ENCODE peak calls at places on chromosomes 11 and 22, in nine cellular contexts. M is PC-3; G is CD4-positive, alpha-beta memory T cell; E is H7; W is CD8-positive, alpha-beta T cell; K is DND-41; O is GM23338; L is effector memory CD4-positive, alpha-beta T cell; S is CD8-positive, alpha-beta memory T cell. R is an unnamed sample.
A peak's percentile ranks its signal among the peaks of the same experiment; 100 is the strongest.

GRCh38 chr11:68398870-68399865 is 61.4 kb upstream of the PPP6R3 start:
- DNase-seq in M (no peak), L (no peak), O (no peak), W (no peak), E (peak; percentile 39), S (no peak), K (no peak), G (no peak), R (no peak)

GRCh38 chr11:6925636-6926207 is 504 bp upstream of the ZNF215 start:
- DNase-seq in K (no peak), M (peak; percentile 34), L (no peak), S (no peak), E (peak; percentile 23), W (no peak), O (peak; percentile 49), G (no peak), R (no peak)

GRCh38 chr11:20126724-20127123 is 33.6 kb downstream of the DBX1 start:
- DNase-seq in M (peak; percentile 87), K (no peak), L (no peak), S (no peak), G (no peak), E (no peak), W (no peak), O (no peak), R (no peak)

GRCh38 chr11:1131033-1131911 is 26.5 kb upstream of the MUC5AC start:
- DNase-seq in G (no peak), M (no peak), S (no peak), E (peak; percentile 70), O (peak; percentile 32), W (no peak), K (no peak), L (no peak), R (no peak)

GRCh38 chr11:120513436-120514315 is 2.1 kb downstream of the GRIK4 start:
- DNase-seq in G (no peak), S (no peak), O (no peak), W (no peak), K (no peak), L (no peak), E (peak; percentile 62), M (no peak), R (no peak)

GRCh38 chr22:46681010-46681409 is 57.0 kb downstream of the CERK start:
- DNase-seq in E (peak; percentile 92), S (no peak), M (no peak), O (peak; percentile 38), L (no peak), K (peak; percentile 37), W (no peak), G (no peak), R (no peak)

GRCh38 chr22:33325232-33326004 is 267.2 kb upstream of the SYN3 start:
- DNase-seq in M (no peak), L (no peak), G (no peak), S (no peak), E (no peak), W (no peak), O (no peak), K (no peak), R (no peak)

GRCh38 chr11:34552270-34552669 is 38.7 kb upstream of the ELF5 start:
- DNase-seq in G (no peak), O (no peak), M (no peak), E (no peak), K (no peak), S (no peak), L (no peak), W (no peak), R (no peak)

GRCh38 chr11:22331771-22332170 is 6.4 kb upstream of the SLC17A6 start:
- DNase-seq in M (peak; percentile 22), S (no peak), K (no peak), W (no peak), G (no peak), E (no peak), O (no peak), L (no peak), R (no peak)

GRCh38 chr22:24244144-24244787 is 616 bp downstream of the GGT5 start:
- DNase-seq in G (no peak), W (no peak), E (peak; percentile 25), O (no peak), M (no peak), L (no peak), K (peak; percentile 14), S (no peak), R (no peak)

GRCh38 chr11:7512525-7513209 is 1.1 kb upstream of the PPFIBP2 start:
- DNase-seq in M (no peak), O (peak; percentile 10), K (no peak), L (no peak), W (peak; percentile 55), S (no peak), E (peak; percentile 16), G (no peak), R (no peak)

GRCh38 chr11:130476922-130477491 is 28.6 kb downstream of the ADAMTS15 start:
- DNase-seq in K (no peak), G (no peak), E (peak; percentile 53), S (no peak), M (no peak), L (no peak), O (no peak), W (peak; percentile 29), R (no peak)

GRCh38 chr11:2932850-2933251 is 3.6 kb upstream of the PHLDA2 start:
- DNase-seq in W (no peak), L (no peak), M (peak; percentile 58), E (no peak), O (no peak), G (no peak), K (no peak), S (no peak), R (no peak)

GRCh38 chr22:43539572-43540533 is 128.0 kb downstream of the MPPED1 start:
- DNase-seq in S (no peak), G (no peak), W (no peak), E (no peak), L (no peak), O (no peak), M (no peak), K (no peak), R (no peak)

GRCh38 chr11:130474637-130475400 is 26.4 kb downstream of the ADAMTS15 start:
- DNase-seq in W (peak; percentile 35), M (no peak), G (no peak), E (peak; percentile 16), L (no peak), K (no peak), O (no peak), S (no peak), R (no peak)

GRCh38 chr11:87097582-87097981 is 59.8 kb downstream of the TMEM135 start:
- DNase-seq in W (no peak), G (peak; percentile 23), S (no peak), K (peak; percentile 61), E (peak; percentile 68), O (peak; percentile 86), L (no peak), M (peak; percentile 76), R (peak; percentile 37)

GRCh38 chr11:134047586-134047999 is 21.3 kb upstream of the JAM3 start:
- DNase-seq in W (no peak), O (no peak), K (no peak), L (no peak), S (no peak), E (peak; percentile 56), G (no peak), M (peak; percentile 70), R (no peak)

GRCh38 chr22:23214398-23214797 is 34.1 kb downstream of the BCR start:
- DNase-seq in M (no peak), E (no peak), S (no peak), O (no peak), W (no peak), K (no peak), L (no peak), G (no peak), R (no peak)
- H3K27me3 ChIP-seq in M (no peaks in the 10 kb centered on the region), E (no peaks in the 10 kb centered on the region), S (no peaks in the 10 kb centered on the region), O (no peaks in the 10 kb centered on the region), W (no peaks in the 10 kb centered on the region), K (no peaks in the 10 kb centered on the region), L (no peaks in the 10 kb centered on the region), G (no peaks in the 10 kb centered on the region), R (no peaks in the 10 kb centered on the region)

GRCh38 chr11:109804911-109805310 is 288.3 kb upstream of the ZC3H12C start:
- DNase-seq in S (no peak), G (no peak), L (no peak), O (no peak), K (no peak), M (no peak), E (no peak), W (no peak), R (no peak)

GRCh38 chr11:109808569-109808968 is 284.6 kb upstream of the ZC3H12C start:
- DNase-seq in E (no peak), L (no peak), S (no peak), O (no peak), K (no peak), G (no peak), W (no peak), M (peak; percentile 36), R (no peak)

DNA sequence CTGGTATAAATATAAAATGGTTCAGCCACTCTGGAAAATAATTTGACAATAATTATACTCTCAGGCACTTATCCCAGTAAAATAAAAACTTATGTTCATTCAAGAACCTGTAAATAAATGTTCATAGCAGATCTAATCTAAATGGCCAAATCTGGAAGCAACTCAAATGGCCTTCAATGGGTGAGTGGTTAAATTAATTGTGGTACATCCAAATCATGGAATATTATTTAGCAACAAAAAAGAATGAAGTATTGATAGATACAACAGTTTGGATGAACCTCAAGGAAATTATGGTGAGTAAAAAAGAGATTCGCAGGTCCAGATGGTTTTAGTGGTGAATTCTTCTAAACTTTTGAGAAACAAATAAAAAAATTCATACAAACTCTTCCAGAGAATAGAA is 287.0 kb upstream of the ZC3H12C start:
- DNase-seq in W (no peak), G (no peak), L (no peak), K (no peak), S (no peak), M (no peak), O (no peak), E (no peak), R (no peak)
- H3K27me3 ChIP-seq in W (no peaks in the 10 kb centered on the region), G (no peaks in the 10 kb centered on the region), L (no peaks in the 10 kb centered on the region), K (no peaks in the 10 kb centered on the region), S (no peaks in the 10 kb centered on the region), M (peaks cover 9% of the 10 kb centered on the region), O (no peaks in the 10 kb centered on the region), E (no peaks in the 10 kb centered on the region), R (no peaks in the 10 kb centered on the region)

DNA sequence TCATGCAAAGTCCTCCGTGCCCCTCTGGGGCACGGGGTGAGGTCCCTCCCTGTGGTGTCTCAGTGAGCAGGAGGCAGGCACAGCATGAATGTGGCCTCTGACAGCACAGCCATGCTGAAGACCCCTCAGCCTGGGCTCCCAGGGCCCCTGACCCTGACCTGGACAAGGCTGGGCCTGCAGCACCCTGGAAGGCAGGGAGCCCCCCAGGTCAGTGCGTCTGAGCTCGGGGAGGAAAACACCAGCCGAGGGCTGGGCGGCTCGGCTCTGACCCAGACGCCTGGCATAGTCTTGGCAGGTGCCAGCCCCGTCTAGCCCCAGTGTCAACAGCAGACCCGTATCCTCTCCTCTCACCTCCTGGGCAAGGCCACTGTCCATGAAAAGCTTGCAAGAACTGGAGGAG is 1276.6 kb downstream of the BRD1 start:
- DNase-seq in L (no peak), M (no peak), E (no peak), G (no peak), K (no peak), S (no peak), O (no peak), W (no peak), R (no peak)
- H3K27me3 ChIP-seq in L (no peaks in the 10 kb centered on the region), M (no peaks in the 10 kb centered on the region), E (no peaks in the 10 kb centered on the region), G (no peaks in the 10 kb centered on the region), K (no peaks in the 10 kb centered on the region), S (no peaks in the 10 kb centered on the region), O (no peaks in the 10 kb centered on the region), W (no peaks in the 10 kb centered on the region), R (no peaks in the 10 kb centered on the region)

GRCh38 chr11:107591446-107592236 is 694 bp downstream of the ELMOD1 start:
- DNase-seq in K (no peak), E (peak; percentile 74), M (peak; percentile 29), G (peak; percentile 17), W (no peak), O (peak; percentile 62), S (no peak), L (no peak), R (peak; percentile 13)
- H3K27me3 ChIP-seq in K (peaks cover 5% of the 10 kb centered on the region), E (peaks cover 68% of the 10 kb centered on the region), M (peaks cover 83% of the 10 kb centered on the region), G (peaks cover 30% of the 10 kb centered on the region), W (peaks cover 39% of the 10 kb centered on the region), O (peaks cover 89% of the 10 kb centered on the region), S (peaks cover 25% of the 10 kb centered on the region), L (peaks cover 42% of the 10 kb centered on the region), R (peaks cover 62% of the 10 kb centered on the region)

R was measured in CD4-positive, CD25-positive, alpha-beta regulatory T cell.